ENCODE peak calls at places on chromosomes 13 and 19, in seven cellular contexts. Q is breast epithelium, A is astrocyte, D is stomach, J is A549, M is suprapubic skin, C is cardiac muscle cell. F is an unnamed sample.

GRCh38 chr19:3986260-3987041 is 1.2 kb upstream of the EEF2 start:
- DNase-seq in Q (no peak), M (no peak), D (peak; percentile 57), A (peak; percentile 52), C (peak; percentile 78), J (peak; percentile 81), F (no peak)

GRCh38 chr13:29589967-29590366 is 5.5 kb downstream of the SLC7A1 start:
- DNase-seq in J (no peak), C (no peak), D (no peak), A (no peak), M (no peak), Q (no peak), F (no peak)

GRCh38 chr19:7520131-7521051 is 2.0 kb upstream of the MCOLN1 start:
- DNase-seq in M (peak; percentile 64), J (no peak), Q (no peak), D (no peak), A (no peak), C (no peak), F (no peak)

GRCh38 chr19:46925548-46925950 is 64.8 kb downstream of the ARHGAP35 start:
- DNase-seq in D (peak; percentile 30), Q (no peak), M (no peak), J (peak; percentile 85), A (peak; percentile 68), C (no peak), F (no peak)

GRCh38 chr13:43815204-43815603 is 28.4 kb upstream of the ENOX1 start:
- DNase-seq in J (peak; percentile 28), Q (no peak), A (peak; percentile 95), M (no peak), D (no peak), C (peak; percentile 44), F (no peak)

GRCh38 chr13:100566543-100566942 is 22.0 kb downstream of the GGACT start:
- DNase-seq in D (no peak), A (peak; percentile 41), J (peak; percentile 19), Q (no peak), C (no peak), M (no peak), F (no peak)

GRCh38 chr13:99955747-99956472 is 15.7 kb downstream of the ZIC5 start:
- DNase-seq in A (peak; percentile 23), Q (no peak), D (no peak), M (no peak), C (peak; percentile 24), J (no peak), F (no peak)

GRCh38 chr13:25904830-25905229 is 147.0 kb downstream of the SHISA2 start:
- DNase-seq in D (no peak), Q (no peak), A (no peak), J (no peak), C (no peak), M (no peak), F (no peak)

GRCh38 chr19:703651-704446 is 4.9 kb upstream of the PALM start:
- DNase-seq in A (no peak), J (peak; percentile 85), D (peak; percentile 84), Q (peak; percentile 72), M (peak; percentile 91), C (peak; percentile 73), F (peak; percentile 90)

GRCh38 chr19:35063940-35064818 is 22.7 kb downstream of the HPN start:
- DNase-seq in J (peak; percentile 50), Q (no peak), A (peak; percentile 67), D (no peak), M (no peak), C (no peak), F (no peak)

GRCh38 chr13:94192576-94192975 is 286.9 kb downstream of the DCT start:
- DNase-seq in D (no peak), J (peak; percentile 13), A (no peak), Q (no peak), C (peak; percentile 30), M (no peak), F (no peak)

GRCh38 chr19:30219682-30220081 is 152.5 kb upstream of the ZNF536 start:
- DNase-seq in J (no peak), Q (no peak), A (no peak), C (no peak), M (no peak), D (no peak), F (no peak)

GRCh38 chr13:38350114-38350617 is 515 bp downstream of the UFM1 start:
- DNase-seq in J (peak; percentile 44), M (peak; percentile 86), C (peak; percentile 50), D (peak; percentile 74), Q (peak; percentile 59), A (peak; percentile 59), F (peak; percentile 88)

GRCh38 chr13:39016789-39017188 is 21.1 kb downstream of the PROSER1 start:
- DNase-seq in Q (no peak), A (no peak), J (peak; percentile 29), D (no peak), C (peak; percentile 21), M (no peak), F (no peak)

GRCh38 chr13:52414963-52415362 is 9.0 kb upstream of the THSD1 start:
- DNase-seq in M (no peak), A (peak; percentile 69), J (peak; percentile 4), Q (no peak), D (no peak), C (no peak), F (no peak)

GRCh38 chr13:111153279-111153976 is 38.3 kb downstream of the ARHGEF7 start:
- DNase-seq in A (peak; percentile 86), D (peak; percentile 92), C (peak; percentile 93), M (peak; percentile 97), Q (peak; percentile 91), J (peak; percentile 90), F (peak; percentile 97)

GRCh38 chr19:50459638-50460037 is 16.7 kb upstream of the EMC10 start:
- DNase-seq in C (no peak), D (no peak), M (no peak), Q (no peak), J (no peak), A (no peak), F (no peak)

GRCh38 chr19:58042709-58043340 is 9.0 kb downstream of the ZSCAN1 start:
- DNase-seq in Q (no peak), J (no peak), D (no peak), M (no peak), A (no peak), C (no peak), F (no peak)

GRCh38 chr13:22506286-22506685 is 674.5 kb upstream of the SGCG start:
- DNase-seq in Q (no peak), D (no peak), M (no peak), C (peak; percentile 8), A (no peak), J (no peak), F (no peak)

GRCh38 chr13:94154362-94154761 is 325.1 kb downstream of the DCT start:
- DNase-seq in C (no peak), J (no peak), D (peak; percentile 40), M (no peak), A (peak; percentile 66), Q (no peak), F (no peak)

GRCh38 chr19:518292-519231 is 11.3 kb downstream of the TPGS1 start:
- DNase-seq in C (peak; percentile 59), M (no peak), A (no peak), J (no peak), D (no peak), Q (no peak), F (no peak)

GRCh38 chr13:71645467-71645866 is 221.5 kb downstream of the DACH1 start:
- DNase-seq in A (no peak), M (no peak), D (no peak), J (no peak), Q (no peak), C (no peak), F (no peak)

GRCh38 chr13:23739597-23739996 is 149.6 kb downstream of the MIPEP start:
- DNase-seq in A (no peak), D (no peak), M (no peak), C (peak; percentile 14), J (no peak), Q (no peak), F (no peak)

GRCh38 chr19:32219881-32220552 is 125.4 kb upstream of the ZNF507 start:
- DNase-seq in D (no peak), A (no peak), J (no peak), Q (no peak), C (no peak), M (no peak), F (peak; percentile 22)

GRCh38 chr13:97005631-97006262 is 11.5 kb upstream of the OXGR1 start:
- DNase-seq in M (no peak), J (no peak), A (peak; percentile 61), C (no peak), Q (no peak), D (no peak), F (no peak)

GRCh38 chr19:39878398-39878797 is 32.2 kb upstream of the FBL start:
- DNase-seq in Q (no peak), C (no peak), A (no peak), M (no peak), J (no peak), D (no peak), F (no peak)

GRCh38 chr19:3184847-3185481 is 766 bp upstream of the NCLN start:
- DNase-seq in Q (no peak), M (no peak), D (peak; percentile 73), J (no peak), A (no peak), C (peak; percentile 82), F (peak; percentile 83)

DNA sequence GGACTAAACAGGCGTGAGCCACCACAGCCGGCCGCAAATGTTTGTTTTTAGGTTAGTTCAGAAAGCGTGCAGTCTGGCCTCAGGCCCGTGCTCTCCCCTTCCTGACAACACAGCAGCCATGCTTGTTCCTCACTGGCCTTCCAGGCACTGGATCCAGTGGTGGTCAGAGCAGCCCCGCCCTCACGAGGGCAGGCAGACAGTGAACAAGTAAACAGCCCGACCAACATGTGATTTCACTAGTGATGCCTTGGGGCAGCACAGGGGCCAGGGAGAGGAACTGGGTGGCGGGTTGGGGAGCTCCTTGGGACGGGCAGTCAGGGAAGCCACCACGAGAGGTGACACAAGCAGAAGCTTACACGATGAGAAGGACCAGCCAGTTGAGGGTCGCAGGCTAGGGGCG is 40.8 kb downstream of the CAPN12 start:
- DNase-seq in J (no peak), D (no peak), A (no peak), M (no peak), Q (no peak), C (no peak), F (no peak)
- H3K4me1 ChIP-seq in J (peaks cover 94% of the 10 kb centered on the region), D (peaks cover 75% of the 10 kb centered on the region), A (peaks cover 44% of the 10 kb centered on the region), M (peaks cover 59% of the 10 kb centered on the region), Q (peaks cover 8% of the 10 kb centered on the region), C (peaks cover 4% of the 10 kb centered on the region), F (peaks cover 62% of the 10 kb centered on the region)

DNA sequence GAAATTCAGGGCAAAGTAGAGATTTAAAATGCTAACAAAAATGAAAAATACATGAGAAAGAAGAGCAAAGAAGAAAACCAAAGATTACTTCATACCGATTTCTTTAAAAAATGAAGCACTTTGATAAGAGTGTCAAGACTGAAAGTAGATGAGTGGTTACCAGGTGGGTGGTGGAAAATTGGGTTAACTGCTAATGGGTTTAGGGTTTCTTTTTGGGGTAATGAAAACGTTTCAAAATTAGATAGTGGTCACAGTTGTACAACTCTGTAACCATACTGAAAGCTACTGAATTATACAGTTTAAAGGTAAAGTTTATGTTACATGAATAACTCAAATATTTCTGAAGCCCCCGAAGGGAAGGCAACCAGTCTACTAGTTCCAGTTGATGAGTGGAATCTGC is 179.4 kb downstream of the NDFIP2 start:
- DNase-seq in C (no peak), A (no peak), M (no peak), D (no peak), Q (no peak), J (no peak), F (no peak)
- TF ChIP-seq CTCF in C (no peak), A (no peak), M (no peak), D (no peak), Q (no peak), J (no peak), F (no peak)

GRCh38 chr13:21008026-21008425 is 53.4 kb downstream of the LATS2 start:
- DNase-seq in Q (no peak), A (no peak), J (no peak), M (no peak), D (no peak), C (no peak), F (peak; percentile 34)
- H3K4me1 ChIP-seq in Q (no peaks in the 10 kb centered on the region), A (peaks cover 21% of the 10 kb centered on the region), J (peaks cover 28% of the 10 kb centered on the region), M (peaks cover 3% of the 10 kb centered on the region), D (peaks cover 8% of the 10 kb centered on the region), C (no peaks in the 10 kb centered on the region), F (peaks cover 19% of the 10 kb centered on the region)

GRCh38 chr19:27709496-27709895 is 1503.5 kb downstream of the UQCRFS1 start:
- DNase-seq in A (no peak), D (no peak), C (no peak), J (no peak), Q (no peak), M (no peak), F (no peak)
- TF ChIP-seq CTCF in A (no peak), D (no peak), C (no peak), J (no peak), Q (no peak), M (no peak), F (no peak)